ENCODE peak calls at places on chromosomes 2 and 18, in four cellular contexts. A is neural progenitor cell, C is K562, Y is right cardiac atrium. R is an unnamed sample. For H3K9me3, the result is how much of the 10 kb centered on the place peaks cover.

GRCh38 chr2:40458271-40458794 is 6.4 kb upstream of the SLC8A1 start:
- DNase-seq in A (peak), C (no peak), Y (peak), R (no peak)

GRCh38 chr2:109373791-109374547 is 239.8 kb downstream of the SEPTIN10 start:
- DNase-seq in A (no peak), C (no peak), Y (no peak), R (no peak)

GRCh38 chr2:113258748-113259147 is 20.0 kb downstream of the PAX8 start:
- DNase-seq in A (peak), C (no peak), Y (no peak), R (no peak)

GRCh38 chr2:18311413-18311812 is 249.0 kb downstream of the RDH14 start:
- DNase-seq in A (no peak), C (no peak), Y (no peak), R (no peak)

GRCh38 chr2:236551843-236552542 is 17.6 kb upstream of the ACKR3 start:
- DNase-seq in A (no peak), C (no peak), Y (peak), R (no peak)

GRCh38 chr2:3189076-3189591 is 188.5 kb downstream of the EIPR1 start:
- DNase-seq in A (no peak), C (no peak), Y (no peak), R (no peak)

GRCh38 chr18:63320690-63321265 is 1.2 kb upstream of the BCL2 start:
- DNase-seq in A (peak), C (peak), Y (no peak), R (no peak)

GRCh38 chr18:54743596-54743995 is 84.7 kb upstream of the RAB27B start:
- DNase-seq in A (no peak), C (no peak), Y (no peak), R (no peak)

GRCh38 chr2:7523557-7524210 is 606.5 kb downstream of the RNF144A start:
- DNase-seq in A (no peak), C (no peak), Y (no peak), R (no peak)

GRCh38 chr2:27128810-27129571 is 5.4 kb downstream of the ABHD1 start:
- DNase-seq in A (no peak), C (no peak), Y (no peak), R (no peak)

GRCh38 chr2:186617186-186617585 is 27.3 kb downstream of the ITGAV start:
- DNase-seq in A (no peak), C (no peak), Y (no peak), R (no peak)

GRCh38 chr2:160492401-160493226 is 993 bp downstream of the RBMS1 start:
- DNase-seq in A (peak), C (peak), Y (peak), R (peak)

GRCh38 chr2:190766174-190766572 is 114.4 kb upstream of the GLS start:
- DNase-seq in A (no peak), C (no peak), Y (no peak), R (no peak)

GRCh38 chr2:15638720-15639119 is 47.1 kb downstream of the DDX1 start:
- DNase-seq in A (no peak), C (no peak), Y (no peak), R (no peak)

GRCh38 chr2:226761195-226761583 is 38.4 kb downstream of the IRS1 start:
- DNase-seq in A (no peak), C (no peak), Y (no peak), R (no peak)

GRCh38 chr2:226766352-226767055 is 33.1 kb downstream of the IRS1 start:
- DNase-seq in A (no peak), C (no peak), Y (no peak), R (no peak)

GRCh38 chr2:226759768-226760167 is 39.9 kb downstream of the IRS1 start:
- DNase-seq in A (no peak), C (no peak), Y (peak), R (no peak)

GRCh38 chr2:226760412-226761194 is 39.0 kb downstream of the IRS1 start:
- DNase-seq in A (no peak), C (no peak), Y (no peak), R (no peak)

GRCh38 chr2:226763320-226763719 is 36.3 kb downstream of the IRS1 start:
- DNase-seq in A (no peak), C (no peak), Y (no peak), R (no peak)
- H3K9me3 ChIP-seq in A (under half), C (under half), Y (under half), R (under half)

GRCh38 chr2:171630812-171631626 is 56.2 kb upstream of the DYNC1I2 start:
- DNase-seq in A (peak), C (peak), Y (no peak), R (no peak)
- H3K9me3 ChIP-seq in A (under half), C (under half), Y (under half), R (under half)

GRCh38 chr2:237639441-237640220 is 12.2 kb downstream of the LRRFIP1 start:
- DNase-seq in A (no peak), C (no peak), Y (no peak), R (no peak)

GRCh38 chr2:237636578-237636977 is 9.2 kb downstream of the LRRFIP1 start:
- DNase-seq in A (no peak), C (no peak), Y (no peak), R (no peak)

GRCh38 chr2:237632991-237633629 is 5.7 kb downstream of the LRRFIP1 start:
- DNase-seq in A (no peak), C (no peak), Y (peak), R (no peak)

GRCh38 chr2:237640493-237640998 is 13.2 kb downstream of the LRRFIP1 start:
- DNase-seq in A (no peak), C (no peak), Y (no peak), R (no peak)

GRCh38 chr2:237637429-237638135 is 10.2 kb downstream of the LRRFIP1 start:
- DNase-seq in A (no peak), C (no peak), Y (no peak), R (no peak)
- H3K9me3 ChIP-seq in A (under half), C (under half), Y (under half), R (under half)

GRCh38 chr18:13395577-13395976 is 177.0 kb downstream of the LDLRAD4 start:
- DNase-seq in A (no peak), C (peak), Y (no peak), R (no peak)
- H3K9me3 ChIP-seq in A (under half), C (under half), Y (under half), R (under half)

GRCh38 chr2:62283147-62283546 is 87.2 kb downstream of the B3GNT2 start:
- DNase-seq in A (no peak), C (no peak), Y (no peak), R (no peak)

GRCh38 chr2:62284980-62285379 is 89.1 kb downstream of the B3GNT2 start:
- DNase-seq in A (no peak), C (no peak), Y (no peak), R (no peak)

GRCh38 chr2:62277688-62278087 is 81.8 kb downstream of the B3GNT2 start:
- DNase-seq in A (no peak), C (no peak), Y (no peak), R (no peak)

GRCh38 chr2:62284471-62284870 is 88.6 kb downstream of the B3GNT2 start:
- DNase-seq in A (no peak), C (no peak), Y (no peak), R (no peak)

GRCh38 chr2:62281661-62282060 is 85.7 kb downstream of the B3GNT2 start:
- DNase-seq in A (no peak), C (no peak), Y (no peak), R (no peak)
- H3K9me3 ChIP-seq in A (under half), C (under half), Y (under half), R (under half)

DNA sequence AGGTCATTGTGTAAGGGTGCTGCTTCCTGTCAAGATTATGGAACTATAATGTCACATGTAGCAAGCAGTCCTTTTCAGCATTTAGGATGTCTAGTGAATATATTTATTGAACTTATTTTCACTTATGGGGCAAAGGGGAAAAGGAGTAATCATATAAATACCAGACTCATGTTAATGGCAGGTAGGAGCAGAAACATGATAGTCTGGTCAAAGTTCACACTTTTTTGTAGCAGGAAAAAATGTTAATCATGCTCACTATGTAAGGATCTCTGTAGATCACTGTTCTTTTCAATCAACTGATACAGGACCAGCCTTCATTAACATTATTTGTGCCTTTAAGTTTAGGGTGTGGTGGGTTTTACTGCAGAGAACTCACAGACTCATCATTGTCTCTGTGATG is 219.0 kb downstream of the STK39 start:
- DNase-seq in A (no peak), C (no peak), Y (no peak), R (no peak)
- H3K9me3 ChIP-seq in A (under half), C (under half), Y (under half), R (under half)

GRCh38 chr2:127217470-127218325 is 2.4 kb downstream of the CYP27C1 start:
- DNase-seq in A (no peak), C (no peak), Y (no peak), R (no peak)
- H3K9me3 ChIP-seq in A (under half), C (under half), Y (under half), R (under half)

GRCh38 chr18:14941256-14941655 is 193.3 kb downstream of the ANKRD30B start:
- DNase-seq in A (no peak), C (no peak), Y (no peak), R (no peak)
- H3K9me3 ChIP-seq in A (under half), C (under half), Y (under half), R (under half)

DNA sequence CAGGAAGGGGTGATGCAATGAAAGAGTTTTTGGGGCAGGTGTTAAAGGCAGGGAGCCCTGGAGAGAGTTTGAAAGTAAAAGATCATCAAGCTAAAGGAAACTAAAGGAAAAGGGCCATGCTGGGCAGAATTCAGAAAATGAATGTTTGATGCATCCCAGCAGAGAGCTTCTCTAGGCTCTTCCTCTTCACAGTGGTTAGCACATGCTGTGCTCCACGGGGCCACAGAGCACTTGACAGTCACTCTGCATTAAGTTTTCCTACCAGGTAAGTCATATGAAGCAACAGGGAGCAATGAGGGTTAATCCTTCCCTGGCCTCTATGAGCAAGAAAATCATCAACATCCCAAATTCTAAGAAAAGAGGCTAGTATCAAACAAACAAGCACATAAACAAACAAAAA is 895.2 kb downstream of the TRIB2 start:
- DNase-seq in A (no peak), C (no peak), Y (no peak), R (no peak)
- H3K9me3 ChIP-seq in A (under half), C (under half), Y (under half), R (under half)